ENCODE peak calls at places on chromosomes 12 and 14, in four cellular contexts. M, C, A and F are unnamed samples.

GRCh38 chr12:14629832-14630688 is 62.4 kb upstream of the PLBD1 start:
- DNase-seq in A (peak), C (peak), M (peak), F (peak)

GRCh38 chr12:131990066-131990979 is 40.6 kb downstream of the EP400 start:
- DNase-seq in M (no peak), C (no peak), A (no peak), F (no peak)

GRCh38 chr12:46187023-46187422 is 81.8 kb downstream of the SLC38A1 start:
- DNase-seq in A (no peak), C (no peak), M (peak), F (no peak)

GRCh38 chr12:90102957-90103652 is 394.5 kb upstream of the ATP2B1 start:
- DNase-seq in A (no peak), C (no peak), M (no peak), F (peak)

GRCh38 chr12:27460471-27460978 is 14.0 kb downstream of the SMCO2 start:
- DNase-seq in C (no peak), A (no peak), M (no peak), F (no peak)

GRCh38 chr14:51041117-51041531 is 53.8 kb downstream of the TRIM9 start:
- DNase-seq in A (no peak), C (no peak), M (no peak), F (no peak)

GRCh38 chr12:24573621-24574020 is 375.3 kb downstream of the BCAT1 start:
- DNase-seq in A (no peak), C (no peak), M (no peak), F (no peak)

GRCh38 chr12:116490481-116490880 is 68.7 kb upstream of the MAP1LC3B2 start:
- DNase-seq in C (no peak), A (no peak), M (no peak), F (no peak)

GRCh38 chr14:46885566-46885965 is 234.0 kb upstream of the RPL10L start:
- DNase-seq in A (no peak), M (no peak), C (no peak), F (no peak)

GRCh38 chr12:82833461-82833860 is 146.8 kb downstream of the TMTC2 start:
- DNase-seq in C (no peak), A (no peak), M (no peak), F (no peak)

GRCh38 chr14:52769889-52770288 is 21.5 kb downstream of the GNPNAT1 start:
- DNase-seq in A (no peak), C (no peak), M (no peak), F (no peak)

GRCh38 chr14:61171687-61172086 is 109.5 kb downstream of the TMEM30B start:
- DNase-seq in A (no peak), M (no peak), C (no peak), F (no peak)

GRCh38 chr12:108888031-108888430 is 8.1 kb downstream of the DAO start:
- DNase-seq in M (no peak), C (no peak), A (no peak), F (no peak)

GRCh38 chr14:65833256-65833880 is 420.8 kb downstream of the FUT8 start:
- DNase-seq in C (no peak), A (no peak), M (no peak), F (no peak)

GRCh38 chr12:119695034-119695433 is 27.1 kb downstream of the PRKAB1 start:
- DNase-seq in A (no peak), C (no peak), M (no peak), F (no peak)

GRCh38 chr12:31832740-31833540 is 104.1 kb upstream of the AMN1 start:
- DNase-seq in M (no peak), A (no peak), C (peak), F (peak)

GRCh38 chr12:53737951-53738833 is 10.9 kb upstream of the CALCOCO1 start:
- DNase-seq in C (peak), A (no peak), M (no peak), F (no peak)

GRCh38 chr14:69868363-69868963 is 10.8 kb upstream of the SMOC1 start:
- DNase-seq in C (no peak), A (no peak), M (no peak), F (no peak)

GRCh38 chr14:52950898-52951729 is at the start of gene FERMT2:
- DNase-seq in C (peak), A (peak), M (peak), F (no peak)

GRCh38 chr12:80186727-80187217 is 87.4 kb downstream of the OTOGL start:
- DNase-seq in A (peak), M (peak), C (no peak), F (no peak)

GRCh38 chr14:94127330-94127729 is 2.1 kb downstream of the IFI27L2 start:
- DNase-seq in M (no peak), A (peak), C (no peak), F (no peak)

GRCh38 chr14:96434040-96434439 is 42.1 kb downstream of the AK7 start:
- DNase-seq in C (no peak), A (no peak), M (no peak), F (no peak)

GRCh38 chr12:70691018-70691672 is 53.9 kb upstream of the PTPRB start:
- DNase-seq in M (no peak), C (no peak), A (no peak), F (no peak)

GRCh38 chr14:104393199-104393897 is 186.2 kb upstream of the C14orf180 start:
- DNase-seq in M (no peak), A (peak), C (no peak), F (no peak)

GRCh38 chr12:104365921-104366410 is 62.4 kb downstream of the EID3 start:
- DNase-seq in M (no peak), C (no peak), A (no peak), F (no peak)

GRCh38 chr12:108302471-108303311 is 36.4 kb downstream of the CMKLR1 start:
- DNase-seq in C (no peak), A (peak), M (peak), F (no peak)

GRCh38 chr12:89472508-89472907 is 52.1 kb downstream of the GALNT4 start:
- DNase-seq in A (no peak), C (no peak), M (no peak), F (no peak)

GRCh38 chr14:90534838-90535555 is 138.2 kb downstream of the CALM1 start:
- DNase-seq in M (no peak), C (no peak), A (no peak), F (no peak)

GRCh38 chr14:74207943-74208342 is 31.3 kb upstream of the VSX2 start:
- DNase-seq in A (no peak), M (no peak), C (no peak), F (no peak)

GRCh38 chr12:27186240-27186839 is 57.7 kb upstream of the STK38L start:
- DNase-seq in M (no peak), A (no peak), C (no peak), F (no peak)

GRCh38 chr14:65360144-65360784 is 52.3 kb upstream of the FUT8 start:
- DNase-seq in C (no peak), M (no peak), A (no peak), F (no peak)

GRCh38 chr14:23728791-23729190 is 92.6 kb downstream of the DHRS2 start:
- DNase-seq in M (no peak), C (no peak), A (no peak), F (no peak)

GRCh38 chr14:23727566-23728335 is 91.6 kb downstream of the DHRS2 start:
- DNase-seq in M (no peak), C (no peak), A (no peak), F (no peak)

GRCh38 chr14:23725528-23725927 is 89.4 kb downstream of the DHRS2 start:
- DNase-seq in C (no peak), M (no peak), A (no peak), F (no peak)

GRCh38 chr14:23725980-23726746 is 90.0 kb downstream of the DHRS2 start:
- DNase-seq in C (no peak), A (no peak), M (no peak), F (no peak)

DNA sequence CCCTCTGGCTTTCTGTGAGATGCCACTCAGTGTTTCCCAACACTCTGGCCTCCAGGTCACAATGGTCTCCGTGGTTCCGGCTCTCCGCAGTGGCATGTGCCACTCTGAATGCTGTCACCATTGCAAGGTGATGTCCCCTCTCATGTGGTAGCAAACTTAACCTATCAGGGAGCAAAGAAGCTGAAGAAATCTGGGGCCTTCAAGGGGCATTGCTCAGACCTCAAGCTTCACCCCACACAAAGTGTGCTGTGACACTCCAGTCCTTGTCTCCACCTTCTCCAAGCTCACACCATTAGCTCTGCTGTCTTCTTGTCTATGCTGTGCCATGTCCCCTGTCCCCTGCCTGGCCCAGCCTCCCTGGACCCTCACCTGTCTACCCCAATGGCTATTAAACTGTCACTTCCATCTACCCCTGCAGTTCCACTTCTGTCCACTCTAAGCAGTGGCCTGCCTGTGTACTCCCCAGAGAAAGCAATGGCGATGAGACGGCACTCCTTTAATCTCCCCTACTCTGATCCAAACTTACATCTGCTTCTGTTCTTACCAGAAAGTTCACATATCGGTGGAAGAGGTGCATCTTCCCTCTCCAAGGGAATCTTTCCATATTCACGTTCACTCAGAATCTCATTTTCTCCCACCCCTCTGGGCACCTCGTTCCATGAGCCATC is 93.7 kb downstream of the DHRS2 start:
- DNase-seq in C (no peak), M (no peak), A (no peak), F (no peak)
- TF ChIP-seq CTCF in C (no peak), M (no peak), A (no peak), F (peak)

GRCh38 chr14:35689000-35689460 is 120.1 kb downstream of the RALGAPA1 start:
- DNase-seq in A (no peak), C (no peak), M (no peak), F (peak)

GRCh38 chr14:35688427-35688826 is 120.7 kb downstream of the RALGAPA1 start:
- DNase-seq in A (no peak), M (no peak), C (no peak), F (no peak)

GRCh38 chr14:35682802-35683201 is 126.3 kb downstream of the RALGAPA1 start:
- DNase-seq in C (no peak), M (no peak), A (no peak), F (no peak)

GRCh38 chr14:35687335-35687939 is 121.7 kb downstream of the RALGAPA1 start:
- DNase-seq in M (no peak), A (no peak), C (no peak), F (peak)
- TF ChIP-seq CTCF in M (peak), A (peak), C (peak), F (peak)

DNA sequence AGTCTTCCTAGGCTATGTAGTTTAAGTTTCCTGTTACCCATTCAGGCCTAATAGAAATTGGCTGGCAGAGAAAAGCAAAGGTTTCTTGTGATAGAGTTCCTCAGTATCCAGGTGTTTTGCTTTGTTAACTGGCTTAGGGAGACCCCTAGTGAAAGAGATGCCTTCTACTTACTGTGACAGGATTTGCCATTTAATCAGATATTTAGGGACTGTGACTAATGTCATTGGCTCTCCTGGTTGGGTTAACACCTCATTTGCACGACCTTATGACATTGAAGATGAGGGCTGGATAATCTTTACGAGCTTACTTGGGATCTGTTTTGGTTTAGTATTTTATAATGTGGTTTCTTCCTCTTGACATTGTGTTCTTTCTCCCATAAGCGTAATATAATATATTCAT is 5.8 kb downstream of the MON2 start:
- DNase-seq in A (no peak), C (no peak), M (no peak), F (no peak)
- TF ChIP-seq CTCF in A (no peak), C (no peak), M (no peak), F (no peak)

GRCh38 chr12:106192659-106193403 is 54.1 kb upstream of the NUAK1 start:
- DNase-seq in M (no peak), C (no peak), A (no peak), F (no peak)
- TF ChIP-seq CTCF in M (no peak), C (no peak), A (no peak), F (no peak)

GRCh38 chr12:2229661-2230539 is 177.1 kb downstream of the CACNA1C start:
- DNase-seq in C (no peak), A (no peak), M (no peak), F (no peak)
- TF ChIP-seq CTCF in C (no peak), A (no peak), M (no peak), F (no peak)

GRCh38 chr12:57498571-57498970 is 10.7 kb downstream of the MARS1 start:
- DNase-seq in A (no peak), C (no peak), M (no peak), F (no peak)

GRCh38 chr12:57497223-57498142 is 9.6 kb downstream of the MARS1 start:
- DNase-seq in M (no peak), A (no peak), C (no peak), F (no peak)

GRCh38 chr12:57500213-57500612 is 12.3 kb downstream of the MARS1 start:
- DNase-seq in C (no peak), A (no peak), M (no peak), F (no peak)

GRCh38 chr12:57496822-57497221 is 9.0 kb downstream of the MARS1 start:
- DNase-seq in A (no peak), M (no peak), C (no peak), F (no peak)

DNA sequence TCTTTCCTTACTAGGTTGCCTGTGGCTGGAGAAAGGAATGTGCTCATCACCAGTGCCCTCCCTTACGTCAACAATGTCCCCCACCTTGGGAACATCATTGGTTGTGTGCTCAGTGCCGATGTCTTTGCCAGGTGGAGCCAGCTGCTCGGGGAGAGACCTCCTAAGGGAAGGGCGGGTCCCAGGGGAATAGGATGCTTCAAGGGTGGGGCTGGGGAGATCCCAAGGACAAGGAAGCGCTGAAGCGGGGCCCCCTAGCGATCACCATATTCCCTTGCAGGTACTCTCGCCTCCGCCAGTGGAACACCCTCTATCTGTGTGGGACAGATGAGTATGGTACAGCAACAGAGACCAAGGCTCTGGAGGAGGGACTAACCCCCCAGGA is 10.3 kb downstream of the MARS1 start:
- DNase-seq in M (no peak), A (no peak), C (no peak), F (no peak)
- TF ChIP-seq CTCF in M (no peak), A (no peak), C (no peak), F (no peak)

GRCh38 chr14:102654298-102654697 is 61.8 kb downstream of the RCOR1 start:
- DNase-seq in A (no peak), M (no peak), C (no peak), F (no peak)
- TF ChIP-seq CTCF in A (no peak), M (no peak), C (no peak), F (no peak)